ENCODE peak calls at places on chromosome 16, in six cellular contexts. J is sigmoid colon, G is thoracic aorta, Q is psoas muscle, V is foreskin keratinocyte, W is spleen. E is an unnamed sample.

GRCh38 chr16:27602103-27602502 is 52.2 kb downstream of the KATNIP start:
- DNase-seq in J (no peak), G (no peak), Q (no peak), V (no peak), W (no peak), E (no peak)

GRCh38 chr16:11064202-11064540 is 119.8 kb downstream of the CLEC16A start:
- DNase-seq in J (peak), G (no peak), Q (no peak), V (no peak), W (no peak), E (no peak)

GRCh38 chr16:19639986-19640421 is 78.0 kb downstream of the KNOP1 start:
- DNase-seq in J (no peak), G (no peak), Q (no peak), V (no peak), W (no peak), E (no peak)

GRCh38 chr16:66842765-66843164 is 1.4 kb upstream of the CA7 start:
- DNase-seq in J (no peak), G (no peak), Q (no peak), V (no peak), W (no peak), E (no peak)

GRCh38 chr16:12601290-12601900 is 202.3 kb downstream of the CPPED1 start:
- DNase-seq in J (peak), G (no peak), Q (no peak), V (no peak), W (no peak), E (no peak)

GRCh38 chr16:56657555-56658430 is at the start of gene MT1F:
- DNase-seq in J (peak), G (no peak), Q (peak), V (peak), W (peak), E (peak)

GRCh38 chr16:87017388-87018012 is 299.7 kb downstream of the C16orf95 start:
- DNase-seq in J (peak), G (no peak), Q (no peak), V (peak), W (peak), E (peak)

GRCh38 chr16:49337814-49338350 is 35.7 kb upstream of the C16orf78 start:
- DNase-seq in J (peak), G (no peak), Q (no peak), V (no peak), W (no peak), E (no peak)

GRCh38 chr16:714558-715447 is at the start of gene METRN:
- DNase-seq in J (peak), G (peak), Q (peak), V (peak), W (peak), E (peak)

GRCh38 chr16:89472711-89473075 is 17.7 kb downstream of the ANKRD11 start:
- DNase-seq in J (no peak), G (no peak), Q (no peak), V (no peak), W (peak), E (no peak)

GRCh38 chr16:89471225-89471624 is 19.1 kb downstream of the ANKRD11 start:
- DNase-seq in J (no peak), G (no peak), Q (no peak), V (no peak), W (peak), E (no peak)

GRCh38 chr16:89467382-89467781 is 23.0 kb downstream of the ANKRD11 start:
- DNase-seq in J (no peak), G (no peak), Q (no peak), V (no peak), W (peak), E (no peak)

GRCh38 chr16:89466920-89467319 is 23.4 kb downstream of the ANKRD11 start:
- DNase-seq in J (no peak), G (no peak), Q (no peak), V (no peak), W (peak), E (no peak)
- H3K27ac ChIP-seq in J (no peak), G (no peak), Q (no peak), V (no peak), W (no peak), E (peak)

DNA sequence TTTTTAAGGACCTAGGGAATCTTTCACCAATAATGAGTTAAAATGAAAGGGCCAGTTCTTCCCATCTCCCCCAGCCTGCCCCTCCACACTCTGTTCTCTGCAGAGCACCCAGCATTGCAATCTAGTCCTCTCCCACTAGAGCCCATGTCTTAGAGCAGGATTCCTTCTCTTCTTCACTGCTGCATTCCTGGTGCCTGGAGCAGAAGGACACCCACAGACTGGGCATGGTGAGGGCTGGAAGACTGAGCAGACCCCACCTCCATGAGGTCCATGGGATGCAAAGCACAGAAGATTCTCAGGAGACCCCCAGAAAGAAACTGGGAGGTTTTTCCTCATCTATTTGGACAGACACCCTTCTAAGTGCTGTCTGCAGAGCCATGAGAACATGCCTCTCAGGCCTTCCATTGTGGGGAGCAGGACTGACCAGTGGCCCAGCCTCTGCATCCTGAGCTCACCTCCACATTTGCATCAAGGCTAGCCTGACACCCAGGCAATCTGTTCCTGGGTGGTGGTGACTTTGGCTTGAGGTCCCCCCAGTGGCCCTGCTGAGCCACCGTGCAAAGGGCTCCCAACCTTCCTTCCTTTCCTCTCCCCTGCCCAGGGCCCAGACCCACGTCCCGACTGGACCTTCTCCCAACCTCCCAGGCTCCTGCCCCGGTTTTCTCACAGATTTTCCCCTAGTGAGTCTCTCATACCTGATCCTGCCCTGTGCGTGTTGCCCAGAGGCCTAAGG is 74.2 kb upstream of the ZNF469 start:
- DNase-seq in J (no peak), G (no peak), Q (peak), V (no peak), W (no peak), E (no peak)
- TF ChIP-seq CTCF in J (no peak), G (no peak), Q (no peak), V (no peak), W (no peak), E (no peak)

DNA sequence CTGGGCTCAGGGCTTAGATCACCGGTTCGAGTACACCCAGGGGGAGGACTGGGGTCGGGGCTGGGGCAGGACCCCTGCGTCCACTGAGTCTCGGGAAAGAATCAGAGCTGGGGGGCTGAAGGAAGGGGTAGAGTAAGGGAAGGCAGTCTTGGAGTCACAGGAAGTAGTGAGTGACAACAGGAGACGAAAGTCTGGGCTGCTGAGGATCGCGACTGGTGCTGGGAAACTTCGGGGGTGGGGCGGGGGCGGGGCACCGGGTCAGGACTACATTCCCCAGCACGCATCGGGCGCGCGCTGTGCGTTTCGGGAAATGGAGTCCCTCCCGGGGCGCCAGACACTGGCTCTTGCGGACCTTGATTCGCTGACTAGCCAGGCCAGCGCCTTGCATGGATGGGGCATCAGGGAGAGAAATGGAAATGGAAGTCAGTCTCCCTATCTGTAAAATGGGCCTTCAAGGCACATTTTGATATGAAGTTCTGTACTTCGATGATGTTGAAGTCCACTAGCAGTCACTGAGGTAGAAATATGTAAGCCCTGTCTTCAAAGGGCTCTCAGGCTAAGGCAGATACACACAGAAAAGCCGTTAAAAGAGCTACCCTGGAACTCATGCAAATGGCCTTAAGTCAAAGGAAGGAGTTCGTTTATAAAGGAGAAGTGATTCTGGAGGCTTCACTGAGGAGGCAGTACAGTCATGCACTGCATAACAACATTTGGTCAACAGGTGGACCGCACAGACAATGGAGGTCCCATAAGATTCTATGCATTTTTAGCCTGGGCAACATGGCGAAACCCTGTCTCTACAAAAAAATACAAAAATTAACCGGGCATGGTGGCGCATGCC is 696 bp downstream of the CTF1 start:
- DNase-seq in J (peak), G (peak), Q (peak), V (peak), W (peak), E (peak)
- H3K27ac ChIP-seq in J (peak), G (peak), Q (peak), V (peak), W (peak), E (peak)

DNA sequence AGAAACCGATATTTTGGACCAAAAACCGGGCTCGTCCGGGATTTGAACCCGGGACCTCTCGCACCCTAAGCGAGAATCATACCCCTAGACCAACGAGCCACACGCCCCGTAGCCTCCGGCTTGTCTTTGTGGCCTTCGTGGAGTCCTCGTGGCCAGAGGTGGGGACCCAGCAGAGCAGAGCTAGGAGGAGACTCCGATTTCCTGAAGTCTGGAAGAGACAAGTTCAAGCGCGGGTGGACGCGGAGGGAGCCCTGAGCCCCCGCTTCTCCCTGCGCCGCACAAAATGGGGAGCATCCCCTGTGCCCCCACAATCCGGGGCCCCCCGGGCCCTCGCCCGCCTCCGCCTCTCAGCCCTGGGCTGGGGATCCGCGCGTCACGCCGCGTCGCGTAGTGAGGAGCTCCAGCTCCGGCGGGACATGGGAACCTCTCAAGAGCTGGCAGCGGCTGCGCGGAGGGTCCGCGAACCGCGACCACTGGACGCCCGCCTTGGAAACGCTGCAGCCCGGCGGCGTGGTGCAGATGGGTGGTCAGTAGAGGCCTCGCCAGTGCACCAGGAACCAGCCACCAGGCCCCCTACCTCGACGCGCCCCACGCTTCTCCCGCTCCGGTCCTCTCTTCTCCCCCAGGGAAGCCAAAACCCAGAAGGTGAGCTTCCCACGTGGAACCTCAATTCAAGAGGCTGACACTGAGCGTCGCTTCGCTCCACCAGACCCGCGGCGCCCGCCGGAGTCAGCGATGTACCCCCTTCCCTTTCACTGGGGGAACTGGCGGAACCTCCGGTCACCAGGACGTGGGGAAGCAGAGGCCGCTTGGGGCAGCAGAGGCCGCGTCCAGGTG is 5.2 kb upstream of the OR1F1 start:
- DNase-seq in J (no peak), G (no peak), Q (no peak), V (no peak), W (peak), E (no peak)
- TF ChIP-seq CTCF in J (no peak), G (peak), Q (peak), V (peak), W (no peak), E (no peak)